ENCODE peak calls at places on chromosomes 7 and 10, in nine cellular contexts. K is AG09309, W is pancreas, D is H1, V is mucosa of descending colon, Y is fibroblast of mammary gland, J is GM10248, E is ascending aorta, P is OCI-LY7. A is an unnamed sample.

GRCh38 chr10:124645496-124646095 is 98.6 kb downstream of the FAM53B start:
- DNase-seq in K (no peak), W (no peak), D (no peak), V (peak; percentile 44), Y (no peak), J (no peak), E (no peak), P (no peak), A (no peak)

GRCh38 chr10:5404188-5405041 is at the start of gene TUBAL3:
- DNase-seq in K (no peak), W (no peak), D (no peak), V (no peak), Y (no peak), J (no peak), E (no peak), P (no peak), A (no peak)

GRCh38 chr10:94413374-94413773 is 11.0 kb downstream of the TBC1D12 start:
- DNase-seq in K (no peak), W (no peak), D (no peak), V (no peak), Y (no peak), J (no peak), E (no peak), P (no peak), A (no peak)

GRCh38 chr10:133034762-133035161 is 53.0 kb upstream of the ADGRA1 start:
- DNase-seq in K (no peak), W (no peak), D (no peak), V (no peak), Y (no peak), J (no peak), E (no peak), P (no peak), A (no peak)

GRCh38 chr7:35694161-35694783 is 663 bp downstream of the HERPUD2 start:
- DNase-seq in K (no peak), W (peak; percentile 33), D (no peak), V (no peak), Y (peak; percentile 22), J (no peak), E (no peak), P (peak; percentile 25), A (no peak)

GRCh38 chr10:91163269-91163708 is 57.2 kb upstream of the PCGF5 start:
- DNase-seq in K (no peak), W (peak; percentile 73), D (no peak), V (peak; percentile 85), Y (peak; percentile 61), J (no peak), E (no peak), P (peak; percentile 81), A (peak; percentile 82)

GRCh38 chr7:131212114-131212513 is 115.6 kb upstream of the MKLN1 start:
- DNase-seq in K (no peak), W (no peak), D (no peak), V (no peak), Y (peak; percentile 32), J (no peak), E (no peak), P (no peak), A (no peak)

GRCh38 chr10:35640951-35641429 is 1.1 kb downstream of the FZD8 start:
- DNase-seq in K (peak; percentile 67), W (peak; percentile 74), D (no peak), V (peak; percentile 81), Y (peak; percentile 81), J (peak; percentile 45), E (no peak), P (peak; percentile 83), A (peak; percentile 57)

GRCh38 chr7:22697897-22698645 is 28.9 kb upstream of the IL6 start:
- DNase-seq in K (no peak), W (no peak), D (no peak), V (no peak), Y (no peak), J (peak; percentile 52), E (no peak), P (no peak), A (peak; percentile 40)

GRCh38 chr7:112798199-112799159 is 8.3 kb upstream of the TMEM168 start:
- DNase-seq in K (no peak), W (no peak), D (no peak), V (no peak), Y (no peak), J (no peak), E (no peak), P (no peak), A (no peak)

GRCh38 chr10:128151031-128151430 is 24.8 kb upstream of the MKI67 start:
- DNase-seq in K (no peak), W (no peak), D (no peak), V (no peak), Y (no peak), J (no peak), E (no peak), P (no peak), A (no peak)

GRCh38 chr10:104259999-104260774 is 5.5 kb downstream of the GSTO1 start:
- DNase-seq in K (no peak), W (no peak), D (no peak), V (no peak), Y (peak; percentile 60), J (no peak), E (no peak), P (no peak), A (no peak)

GRCh38 chr7:80428161-80429054 is 83.5 kb downstream of the GNAT3 start:
- DNase-seq in K (no peak), W (no peak), D (no peak), V (no peak), Y (peak; percentile 78), J (peak; percentile 17), E (no peak), P (no peak), A (peak; percentile 29)

GRCh38 chr10:34981834-34982233 is 108.3 kb downstream of the CUL2 start:
- DNase-seq in K (no peak), W (no peak), D (no peak), V (no peak), Y (no peak), J (no peak), E (no peak), P (no peak), A (no peak)

GRCh38 chr10:71846816-71847215 is 4.2 kb downstream of the PSAP start:
- DNase-seq in K (no peak), W (no peak), D (no peak), V (no peak), Y (no peak), J (no peak), E (no peak), P (peak; percentile 21), A (no peak)

GRCh38 chr7:132141109-132141508 is 435.2 kb downstream of the PLXNA4 start:
- DNase-seq in K (peak; percentile 21), W (no peak), D (no peak), V (no peak), Y (no peak), J (no peak), E (no peak), P (no peak), A (no peak)

GRCh38 chr10:101272229-101272868 is 43.1 kb upstream of the LBX1 start:
- DNase-seq in K (peak; percentile 10), W (peak; percentile 61), D (peak; percentile 65), V (no peak), Y (peak; percentile 64), J (peak; percentile 84), E (no peak), P (peak; percentile 60), A (peak; percentile 84)
- TF ChIP-seq CTCF in K (peak; percentile 83), W (peak; percentile 72), D (peak; percentile 93), V (peak; percentile 66), Y (peak; percentile 87), J (peak; percentile 81), E (peak; percentile 68), P (peak; percentile 85), A (peak; percentile 79)

GRCh38 chr10:97407211-97407951 is 6.2 kb upstream of the RRP12 start:
- DNase-seq in K (peak; percentile 42), W (no peak), D (no peak), V (peak; percentile 64), Y (peak; percentile 82), J (peak; percentile 80), E (no peak), P (peak; percentile 89), A (peak; percentile 74)
- TF ChIP-seq CTCF in K (peak; percentile 69), W (peak; percentile 64), D (peak; percentile 70), V (peak; percentile 76), Y (peak; percentile 67), J (peak; percentile 88), E (peak; percentile 77), P (peak; percentile 94), A (peak; percentile 85)

GRCh38 chr7:55144333-55144954 is 125.6 kb downstream of the EGFR start:
- DNase-seq in K (no peak), W (no peak), D (no peak), V (no peak), Y (no peak), J (no peak), E (no peak), P (no peak), A (peak; percentile 35)
- TF ChIP-seq CTCF in K (peak; percentile 36), W (no peak), D (peak; percentile 72), V (no peak), Y (peak; percentile 22), J (no peak), E (no peak), P (peak; percentile 51), A (peak; percentile 34)

GRCh38 chr10:56116684-56117083 is 244.4 kb downstream of the ZWINT start:
- DNase-seq in K (no peak), W (no peak), D (no peak), V (no peak), Y (no peak), J (no peak), E (no peak), P (no peak), A (no peak)
- TF ChIP-seq CTCF in K (no peak), W (no peak), D (peak; percentile 57), V (no peak), Y (no peak), J (no peak), E (no peak), P (peak; percentile 59), A (no peak)

GRCh38 chr10:11115337-11115736 is 97.7 kb downstream of the CELF2 start:
- DNase-seq in K (no peak), W (no peak), D (no peak), V (no peak), Y (no peak), J (no peak), E (no peak), P (no peak), A (no peak)
- TF ChIP-seq CTCF in K (no peak), W (no peak), D (no peak), V (no peak), Y (no peak), J (no peak), E (no peak), P (no peak), A (no peak)

GRCh38 chr10:126251778-126252407 is 136.4 kb downstream of the ADAM12 start:
- DNase-seq in K (no peak), W (no peak), D (no peak), V (no peak), Y (no peak), J (no peak), E (no peak), P (no peak), A (no peak)
- TF ChIP-seq CTCF in K (no peak), W (no peak), D (no peak), V (no peak), Y (no peak), J (no peak), E (no peak), P (no peak), A (no peak)

GRCh38 chr7:87874066-87874465 is 2.1 kb downstream of the SLC25A40 start:
- DNase-seq in K (no peak), W (no peak), D (no peak), V (no peak), Y (no peak), J (no peak), E (no peak), P (peak; percentile 42), A (peak; percentile 17)
- TF ChIP-seq CTCF in K (no peak), W (no peak), D (no peak), V (no peak), Y (no peak), J (no peak), E (no peak), P (no peak), A (no peak)

GRCh38 chr10:46228076-46229071 is 58.4 kb upstream of the ANTXRL start:
- DNase-seq in K (peak; percentile 5), W (peak; percentile 67), D (peak; percentile 60), V (no peak), Y (peak; percentile 42), J (peak; percentile 78), E (no peak), P (peak; percentile 61), A (peak; percentile 78)
- TF ChIP-seq CTCF in K (peak; percentile 99), W (peak; percentile 64), D (peak; percentile 99), V (peak; percentile 81), Y (peak; percentile 76), J (peak; percentile 86), E (peak; percentile 93), P (peak; percentile 71), A (peak; percentile 90)

A was measured in GM13977.